ENCODE peak calls at places on chromosomes 12 and 14, in ten cellular contexts. C is AG09319; I is SK-N-SH; E is astrocyte of the cerebellum; R is lower leg skin; D is right lobe of liver; U is AG04450; F is CD4-positive, alpha-beta T cell; Y is epithelial cell of esophagus; M is OCI-LY7. G is an unnamed sample.

GRCh38 chr14:103696466-103697071 is 18.7 kb downstream of the XRCC3 start:
- DNase-seq in C (peak; percentile 23), I (no peak), E (peak; percentile 11), R (no peak), D (no peak), U (peak; percentile 73), F (no peak), Y (no peak), M (peak; percentile 36), G (peak; percentile 72)

GRCh38 chr12:70756791-70757190 is 119.6 kb upstream of the PTPRB start:
- DNase-seq in C (no peak), I (peak; percentile 27), E (no peak), R (no peak), D (no peak), U (no peak), F (no peak), Y (no peak), M (no peak), G (no peak)

GRCh38 chr12:120252071-120252906 is 13.2 kb downstream of the PXN start:
- DNase-seq in C (no peak), I (no peak), E (no peak), R (no peak), D (no peak), U (no peak), F (peak; percentile 69), Y (no peak), M (no peak), G (no peak)

GRCh38 chr12:12480074-12480473 is 82.6 kb downstream of the DUSP16 start:
- DNase-seq in C (no peak), I (no peak), E (no peak), R (no peak), D (no peak), U (no peak), F (no peak), Y (no peak), M (no peak), G (no peak)

GRCh38 chr14:70188608-70189540 is at the start of gene SLC8A3:
- DNase-seq in C (peak; percentile 4), I (peak; percentile 85), E (no peak), R (no peak), D (peak; percentile 33), U (no peak), F (no peak), Y (peak; percentile 73), M (no peak), G (no peak)

GRCh38 chr14:69039287-69039628 is 60.2 kb upstream of the ACTN1 start:
- DNase-seq in C (no peak), I (no peak), E (no peak), R (no peak), D (no peak), U (no peak), F (no peak), Y (peak; percentile 84), M (no peak), G (no peak)

GRCh38 chr12:16593546-16593945 is 12.4 kb downstream of the LMO3 start:
- DNase-seq in C (no peak), I (no peak), E (no peak), R (no peak), D (no peak), U (no peak), F (no peak), Y (no peak), M (no peak), G (no peak)

GRCh38 chr12:24600996-24601395 is 347.9 kb downstream of the BCAT1 start:
- DNase-seq in C (peak; percentile 18), I (no peak), E (peak; percentile 75), R (no peak), D (no peak), U (peak; percentile 29), F (no peak), Y (peak; percentile 76), M (peak; percentile 5), G (no peak)

GRCh38 chr12:98838282-98838681 is 193.2 kb downstream of the APAF1 start:
- DNase-seq in C (no peak), I (no peak), E (peak; percentile 32), R (no peak), D (no peak), U (no peak), F (no peak), Y (peak; percentile 26), M (no peak), G (no peak)

DNA sequence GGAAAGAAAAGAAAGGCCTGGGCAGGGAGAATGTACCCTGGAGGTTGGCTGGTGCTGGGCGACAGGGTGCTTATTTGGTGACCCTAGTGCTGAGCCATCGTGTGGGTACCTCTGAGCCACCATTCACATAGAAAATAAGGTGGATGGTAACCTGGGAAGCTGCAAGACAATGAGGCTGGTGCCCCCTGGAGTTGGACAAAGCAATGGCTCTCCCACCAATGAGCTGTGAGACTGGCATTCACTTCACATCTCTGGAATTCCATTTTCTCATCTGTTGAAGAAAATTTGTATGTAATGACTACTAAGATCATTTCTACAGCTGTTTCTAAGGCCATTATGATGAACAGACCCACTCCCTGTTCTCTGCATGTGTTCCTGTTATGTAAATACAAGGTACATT is 63.1 kb upstream of the IGF1 start:
- DNase-seq in C (no peak), I (no peak), E (no peak), R (no peak), D (no peak), U (no peak), F (no peak), Y (no peak), M (no peak), G (no peak)
- TF ChIP-seq CTCF in C (no peak), I (peak; percentile 55), E (no peak), R (no peak), D (peak; percentile 51), U (peak; percentile 30), F (no peak), Y (no peak), M (peak; percentile 35), G (peak; percentile 21)

DNA sequence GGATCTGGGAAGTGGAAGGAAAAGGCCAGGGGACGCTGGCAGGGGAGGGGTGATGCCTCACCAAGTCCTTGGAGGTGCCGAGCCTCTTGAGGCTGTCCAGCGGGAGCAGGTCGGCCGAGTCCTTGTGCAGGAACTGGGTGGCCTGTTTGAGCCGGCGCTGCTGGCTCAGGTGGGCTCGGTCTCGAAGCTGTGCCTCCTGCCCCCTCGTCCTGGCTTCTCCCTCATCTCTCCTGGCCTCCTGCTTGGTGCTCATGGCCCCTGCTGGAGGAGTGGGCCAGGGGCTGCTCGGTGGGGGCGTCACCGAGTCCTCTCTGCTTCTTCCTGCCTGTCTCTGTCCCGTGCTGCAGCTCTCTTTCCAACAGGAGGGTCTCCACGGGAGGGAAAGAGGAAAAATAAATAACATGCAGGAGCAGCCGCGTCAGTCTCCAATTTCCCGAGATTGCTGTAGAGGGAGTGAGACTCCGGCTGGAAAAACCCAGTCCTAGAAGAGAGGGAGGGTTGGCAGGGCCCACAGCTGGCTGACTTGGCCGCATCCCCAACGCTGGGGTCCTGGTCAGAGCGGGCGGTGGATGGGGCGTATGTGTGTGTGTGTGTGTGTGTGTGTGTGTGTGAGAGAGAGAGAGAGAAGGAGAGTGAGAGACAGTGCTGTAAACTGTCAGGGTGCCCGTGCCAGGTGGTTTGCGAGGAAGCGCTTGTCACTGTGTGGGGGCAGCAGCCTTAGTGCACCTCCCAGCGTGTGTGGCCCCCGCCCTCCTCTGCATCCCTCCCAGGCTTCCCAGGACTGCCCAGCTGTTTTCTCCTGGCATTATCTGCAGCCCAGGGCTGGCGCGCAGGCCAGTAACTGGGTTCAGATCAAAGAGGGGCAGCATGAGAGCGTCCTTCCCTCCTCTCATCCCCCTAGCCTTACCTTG is at the start of gene NRIP2:
- DNase-seq in C (no peak), I (peak; percentile 90), E (no peak), R (no peak), D (no peak), U (no peak), F (no peak), Y (no peak), M (no peak), G (no peak)
- TF ChIP-seq CTCF in C (no peak), I (no peak), E (peak; percentile 28), R (no peak), D (no peak), U (peak; percentile 37), F (no peak), Y (no peak), M (no peak), G (peak; percentile 53)

DNA sequence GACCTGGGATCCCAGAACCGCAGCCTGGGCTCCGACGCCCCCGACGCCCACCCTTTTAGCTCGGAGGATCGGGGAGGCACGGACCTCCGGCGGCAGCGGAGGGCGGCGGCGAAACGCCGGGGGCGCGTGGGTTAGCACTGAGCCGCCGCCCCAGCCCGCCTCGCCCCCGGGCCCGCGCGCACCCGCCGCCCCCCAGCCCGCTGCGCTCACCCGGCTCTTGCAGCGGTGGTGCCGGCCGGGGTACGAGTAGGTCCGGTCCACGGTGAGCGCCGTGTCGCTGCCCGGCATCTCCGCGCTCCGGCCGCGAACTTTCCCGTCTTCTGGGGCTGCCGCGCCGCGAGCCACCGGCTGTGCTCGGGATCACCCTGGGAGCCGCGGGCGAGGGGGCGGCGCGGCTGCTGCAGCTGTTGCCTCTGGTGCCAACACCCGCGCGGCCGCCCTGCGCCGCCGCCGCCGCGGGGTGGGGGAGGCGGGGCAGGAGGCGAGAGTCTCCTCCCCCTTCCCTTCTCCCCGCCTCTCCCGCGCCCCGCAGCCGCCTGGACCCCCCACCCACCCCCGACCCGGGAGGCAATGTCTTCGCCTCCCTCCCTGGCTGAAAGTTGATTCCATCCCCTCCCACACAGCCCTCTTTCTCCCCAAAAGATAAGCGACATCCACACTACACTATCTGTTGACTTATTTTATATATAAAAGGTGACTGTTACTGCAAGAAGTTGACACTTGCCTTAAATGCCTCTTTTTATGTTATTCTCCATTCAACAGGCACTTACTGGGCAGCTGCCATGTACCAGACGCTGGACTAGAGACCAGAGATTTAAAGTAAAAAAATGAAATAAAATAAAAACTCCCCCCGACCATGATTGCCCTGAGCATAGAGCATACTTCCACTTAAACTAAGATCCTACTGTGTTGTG is at the start of gene TMCC3:
- DNase-seq in C (no peak), I (peak; percentile 87), E (no peak), R (peak; percentile 87), D (peak; percentile 74), U (no peak), F (peak; percentile 35), Y (peak; percentile 74), M (no peak), G (no peak)
- TF ChIP-seq CTCF in C (no peak), I (no peak), E (no peak), R (no peak), D (no peak), U (no peak), F (no peak), Y (no peak), M (no peak), G (peak; percentile 37)

GRCh38 chr14:54815531-54815930 is 87.1 kb downstream of the GCH1 start:
- DNase-seq in C (no peak), I (no peak), E (no peak), R (no peak), D (no peak), U (no peak), F (no peak), Y (no peak), M (no peak), G (no peak)

GRCh38 chr14:54812661-54813060 is 90.0 kb downstream of the GCH1 start:
- DNase-seq in C (no peak), I (no peak), E (no peak), R (no peak), D (no peak), U (no peak), F (no peak), Y (no peak), M (no peak), G (no peak)

GRCh38 chr14:54813081-54813480 is 89.5 kb downstream of the GCH1 start:
- DNase-seq in C (no peak), I (no peak), E (no peak), R (no peak), D (no peak), U (no peak), F (no peak), Y (peak; percentile 78), M (no peak), G (no peak)

GRCh38 chr14:54815016-54815415 is 87.6 kb downstream of the GCH1 start:
- DNase-seq in C (no peak), I (no peak), E (no peak), R (no peak), D (no peak), U (no peak), F (no peak), Y (no peak), M (no peak), G (no peak)

GRCh38 chr14:54814076-54814475 is 88.5 kb downstream of the GCH1 start:
- DNase-seq in C (no peak), I (no peak), E (no peak), R (no peak), D (no peak), U (no peak), F (no peak), Y (no peak), M (peak; percentile 35), G (no peak)
- TF ChIP-seq CTCF in C (no peak), I (peak; percentile 30), E (no peak), R (no peak), D (no peak), U (peak; percentile 6), F (no peak), Y (peak; percentile 18), M (peak; percentile 74), G (peak; percentile 49)